ENCODE peak calls at places on chromosomes 4 and X, in nine cellular contexts. O is WTC11, M is right atrium auricular region, A is foreskin keratinocyte, G is GM06990, J is breast epithelium, F is tibial nerve, D is tibial artery, N is PC-9. E is an unnamed sample.

GRCh38 chrX:41265615-41266014 is 68.3 kb upstream of the DDX3X start:
- DNase-seq in A (no peak), D (peak; percentile 79), J (no peak), N (no peak), O (no peak), M (peak; percentile 61), G (no peak), F (no peak), E (peak; percentile 88)

GRCh38 chr4:154120277-154120676 is 331.4 kb upstream of the SFRP2 start:
- DNase-seq in J (no peak), M (no peak), G (no peak), O (no peak), A (no peak), D (no peak), N (no peak), F (no peak), E (peak; percentile 6)

GRCh38 chrX:111086521-111087127 is 9.4 kb upstream of the PAK3 start:
- DNase-seq in G (no peak), M (no peak), D (no peak), A (no peak), O (no peak), F (no peak), J (no peak), N (no peak), E (no peak)

GRCh38 chr4:21469438-21470032 is 479.0 kb downstream of the KCNIP4 start:
- DNase-seq in N (no peak), A (peak; percentile 13), G (no peak), M (no peak), D (no peak), O (no peak), F (no peak), J (no peak), E (peak; percentile 28)

GRCh38 chrX:137746289-137746688 is 180.4 kb downstream of the ZIC3 start:
- DNase-seq in N (no peak), F (no peak), A (no peak), D (no peak), O (no peak), J (no peak), M (no peak), G (no peak), E (no peak)

GRCh38 chrX:154481911-154482601 is 3.0 kb upstream of the LAGE3 start:
- DNase-seq in O (no peak), M (no peak), D (no peak), A (no peak), J (no peak), F (no peak), G (no peak), N (no peak), E (no peak)

GRCh38 chr4:26459054-26459755 is 31.1 kb downstream of the CCKAR start:
- DNase-seq in A (peak; percentile 51), J (no peak), M (no peak), D (no peak), O (no peak), F (no peak), N (peak; percentile 10), G (peak; percentile 37), E (peak; percentile 69)

GRCh38 chr4:48779095-48779997 is 733 bp downstream of the FRYL start:
- DNase-seq in J (peak; percentile 27), D (peak; percentile 78), O (peak; percentile 66), G (peak; percentile 86), F (peak; percentile 23), M (peak; percentile 63), N (peak; percentile 62), A (peak; percentile 54), E (peak; percentile 61)

GRCh38 chr4:173485164-173485563 is 44.9 kb downstream of the HAND2 start:
- DNase-seq in A (peak; percentile 25), J (no peak), O (no peak), D (no peak), F (no peak), N (no peak), G (no peak), M (no peak), E (no peak)

GRCh38 chr4:95778666-95779065 is 61.2 kb upstream of the PDHA2 start:
- DNase-seq in F (no peak), A (no peak), G (no peak), D (no peak), M (no peak), O (no peak), J (no peak), N (no peak), E (no peak)

GRCh38 chr4:3340703-3341088 is 47.9 kb downstream of the RGS12 start:
- DNase-seq in A (peak; percentile 11), N (no peak), G (no peak), O (no peak), M (peak; percentile 57), J (peak; percentile 44), F (no peak), D (no peak), E (no peak)

GRCh38 chr4:26088433-26088928 is 174.5 kb downstream of the SMIM20 start:
- DNase-seq in J (no peak), N (peak; percentile 26), O (no peak), G (peak; percentile 34), F (no peak), D (no peak), M (no peak), A (peak; percentile 92), E (peak; percentile 42)

GRCh38 chr4:53767503-53767902 is 176.2 kb upstream of the LNX1 start:
- DNase-seq in G (no peak), O (no peak), F (no peak), D (no peak), J (no peak), M (no peak), N (no peak), A (no peak), E (peak; percentile 74)

GRCh38 chr4:180828455-180829018 is 1414.7 kb upstream of the TENM3 start:
- DNase-seq in N (peak; percentile 7), F (no peak), M (no peak), A (peak; percentile 67), O (no peak), D (no peak), G (no peak), J (no peak), E (peak; percentile 53)

GRCh38 chr4:154004859-154005520 is 216.1 kb upstream of the SFRP2 start:
- DNase-seq in G (no peak), J (peak; percentile 75), O (no peak), D (no peak), N (no peak), M (no peak), F (no peak), A (peak; percentile 38), E (peak; percentile 93)

GRCh38 chr4:189177130-189177529 is 763.5 kb upstream of the FRG1 start:
- DNase-seq in D (no peak), G (no peak), O (no peak), F (no peak), N (no peak), A (peak; percentile 50), J (no peak), M (no peak), E (no peak)

DNA sequence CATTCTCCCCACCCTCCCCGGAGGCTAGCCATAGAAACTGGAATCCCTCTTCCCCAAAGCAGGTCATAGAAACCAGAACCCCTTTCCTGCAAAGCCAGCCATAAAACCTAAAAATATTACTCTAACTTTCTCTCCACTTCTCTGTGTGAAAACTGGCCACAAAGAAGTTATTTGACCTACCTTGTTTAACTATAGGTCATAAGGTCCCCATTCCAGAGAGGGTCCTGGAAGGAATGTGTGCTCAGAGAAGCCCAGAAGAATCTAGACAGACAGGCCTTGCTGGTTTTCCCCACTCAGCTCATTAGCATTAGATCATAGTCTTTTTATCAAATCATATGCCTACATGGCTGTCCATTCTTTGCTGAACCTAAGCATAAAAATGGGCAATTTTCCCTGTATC is 52.8 kb upstream of the TEX13A start:
- DNase-seq in J (no peak), D (no peak), G (no peak), O (no peak), N (peak; percentile 54), A (no peak), F (no peak), M (no peak), E (no peak)
- TF ChIP-seq CTCF in J (no peak), D (no peak), G (no peak), O (no peak), N (no peak), A (no peak), F (no peak), M (no peak), E (no peak)

GRCh38 chr4:38664704-38665401 is 854 bp downstream of the KLF3 start:
- DNase-seq in N (peak; percentile 47), M (peak; percentile 68), O (peak; percentile 56), D (peak; percentile 85), J (peak; percentile 47), A (no peak), F (peak; percentile 52), G (no peak), E (peak; percentile 67)
- TF ChIP-seq CTCF in N (no peak), M (no peak), O (no peak), D (no peak), J (no peak), A (no peak), F (no peak), G (no peak), E (no peak)

DNA sequence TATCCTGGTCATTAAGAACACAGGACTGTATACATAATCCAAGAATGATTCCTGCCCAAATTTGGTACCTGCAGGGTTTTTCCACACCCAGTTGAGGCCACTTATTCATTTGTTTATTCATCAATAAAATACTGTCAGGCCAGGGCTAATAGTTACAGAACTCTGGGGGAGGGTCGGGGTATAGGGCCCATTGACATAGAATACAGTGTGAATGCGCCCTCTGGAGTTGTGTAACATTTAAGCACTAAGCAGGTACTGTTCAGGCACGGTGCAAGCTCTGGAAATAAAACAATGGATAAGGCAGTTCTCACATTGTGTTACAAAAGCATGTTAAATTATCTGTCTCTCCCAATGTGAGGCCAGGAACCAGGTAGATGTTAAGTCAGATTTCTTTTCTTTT is 30.8 kb upstream of the LRBA start:
- DNase-seq in M (no peak), G (no peak), O (peak; percentile 33), J (no peak), F (no peak), A (no peak), D (no peak), N (peak; percentile 15), E (no peak)
- TF ChIP-seq CTCF in M (no peak), G (peak; percentile 20), O (no peak), J (no peak), F (no peak), A (peak; percentile 38), D (no peak), N (peak; percentile 23), E (no peak)

GRCh38 chr4:94550851-94551250 is 99.1 kb downstream of the PDLIM5 start:
- DNase-seq in G (no peak), D (no peak), A (no peak), J (no peak), N (no peak), O (no peak), M (no peak), F (no peak), E (no peak)
- TF ChIP-seq CTCF in G (no peak), D (no peak), A (no peak), J (no peak), N (no peak), O (no peak), M (no peak), F (no peak), E (no peak)

GRCh38 chrX:68852046-68852445 is 23.2 kb downstream of the EFNB1 start:
- DNase-seq in D (no peak), O (no peak), N (no peak), G (no peak), F (no peak), J (no peak), M (no peak), A (no peak), E (no peak)
- TF ChIP-seq CTCF in D (no peak), O (no peak), N (no peak), G (no peak), F (no peak), J (no peak), M (no peak), A (no peak), E (no peak)